ENCODE peak calls at places on chromosomes 6 and 20, in ten cellular contexts. One of them, this sample, is unnamed.

GRCh38 chr6:43076928-43077809 is 1.1 kb downstream of the PTK7 start:
- DNase-seq in fibroblast of lung: peak
- DNase-seq in HCT116: no peak
- DNase-seq in neural progenitor cell: peak
- DNase-seq in A549: no peak
- DNase-seq in neuronal stem cell: no peak
- DNase-seq in mesendoderm: peak
- DNase-seq in Karpas-422: no peak
- DNase-seq in IMR-90: peak
- DNase-seq in astrocyte: peak
- DNase-seq in this sample: peak

GRCh38 chr20:1637226-1637625 is 17.4 kb upstream of the SIRPB1 start:
- DNase-seq in fibroblast of lung: no peak
- DNase-seq in HCT116: no peak
- DNase-seq in neural progenitor cell: no peak
- DNase-seq in A549: no peak
- DNase-seq in neuronal stem cell: no peak
- DNase-seq in mesendoderm: no peak
- DNase-seq in Karpas-422: no peak
- DNase-seq in IMR-90: no peak
- DNase-seq in astrocyte: no peak
- DNase-seq in this sample: no peak

GRCh38 chr6:52416629-52417151 is 3.5 kb upstream of the EFHC1 start:
- DNase-seq in fibroblast of lung: peak
- DNase-seq in HCT116: peak
- DNase-seq in neural progenitor cell: peak
- DNase-seq in A549: peak
- DNase-seq in neuronal stem cell: peak
- DNase-seq in mesendoderm: peak
- DNase-seq in Karpas-422: peak
- DNase-seq in IMR-90: peak
- DNase-seq in astrocyte: peak
- DNase-seq in this sample: peak

GRCh38 chr6:13395272-13396237 is 67.2 kb upstream of the TBC1D7 start:
- DNase-seq in fibroblast of lung: peak
- DNase-seq in HCT116: no peak
- DNase-seq in neural progenitor cell: no peak
- DNase-seq in A549: peak
- DNase-seq in neuronal stem cell: no peak
- DNase-seq in mesendoderm: peak
- DNase-seq in Karpas-422: peak
- DNase-seq in IMR-90: peak
- DNase-seq in astrocyte: peak
- DNase-seq in this sample: no peak

GRCh38 chr20:62303327-62304226 is 780 bp downstream of the ADRM1 start:
- DNase-seq in fibroblast of lung: peak
- DNase-seq in HCT116: no peak
- DNase-seq in neural progenitor cell: peak
- DNase-seq in A549: peak
- DNase-seq in neuronal stem cell: no peak
- DNase-seq in mesendoderm: peak
- DNase-seq in Karpas-422: peak
- DNase-seq in IMR-90: no peak
- DNase-seq in astrocyte: no peak
- DNase-seq in this sample: peak

GRCh38 chr20:31927758-31928157 is 24.1 kb downstream of the PDRG1 start:
- DNase-seq in fibroblast of lung: no peak
- DNase-seq in HCT116: no peak
- DNase-seq in neural progenitor cell: no peak
- DNase-seq in A549: no peak
- DNase-seq in neuronal stem cell: no peak
- DNase-seq in mesendoderm: no peak
- DNase-seq in Karpas-422: no peak
- DNase-seq in IMR-90: no peak
- DNase-seq in astrocyte: no peak
- DNase-seq in this sample: no peak

GRCh38 chr6:52221302-52221701 is 23.0 kb downstream of the IL17F start:
- DNase-seq in fibroblast of lung: peak
- DNase-seq in HCT116: no peak
- DNase-seq in neural progenitor cell: no peak
- DNase-seq in A549: no peak
- DNase-seq in neuronal stem cell: no peak
- DNase-seq in mesendoderm: no peak
- DNase-seq in Karpas-422: no peak
- DNase-seq in IMR-90: no peak
- DNase-seq in astrocyte: peak
- DNase-seq in this sample: no peak

GRCh38 chr6:73854998-73855718 is 159.2 kb downstream of the CD109 start:
- DNase-seq in fibroblast of lung: peak
- DNase-seq in HCT116: peak
- DNase-seq in neural progenitor cell: peak
- DNase-seq in A549: peak
- DNase-seq in neuronal stem cell: peak
- DNase-seq in mesendoderm: peak
- DNase-seq in Karpas-422: peak
- DNase-seq in IMR-90: peak
- DNase-seq in astrocyte: peak
- DNase-seq in this sample: peak

GRCh38 chr6:36906539-36906938 is 20.8 kb downstream of the C6orf89 start:
- DNase-seq in fibroblast of lung: no peak
- DNase-seq in HCT116: no peak
- DNase-seq in neural progenitor cell: no peak
- DNase-seq in A549: no peak
- DNase-seq in neuronal stem cell: no peak
- DNase-seq in mesendoderm: no peak
- DNase-seq in Karpas-422: no peak
- DNase-seq in IMR-90: no peak
- DNase-seq in astrocyte: no peak
- DNase-seq in this sample: no peak

GRCh38 chr6:5208491-5208890 is 52.3 kb downstream of the LYRM4 start:
- DNase-seq in fibroblast of lung: peak
- DNase-seq in HCT116: no peak
- DNase-seq in neural progenitor cell: no peak
- DNase-seq in A549: no peak
- DNase-seq in neuronal stem cell: no peak
- DNase-seq in mesendoderm: no peak
- DNase-seq in Karpas-422: no peak
- DNase-seq in IMR-90: peak
- DNase-seq in astrocyte: no peak
- DNase-seq in this sample: no peak

GRCh38 chr20:19609642-19610223 is 148.3 kb upstream of the RIN2 start:
- DNase-seq in fibroblast of lung: peak
- DNase-seq in HCT116: no peak
- DNase-seq in neural progenitor cell: no peak
- DNase-seq in A549: no peak
- DNase-seq in neuronal stem cell: no peak
- DNase-seq in mesendoderm: no peak
- DNase-seq in Karpas-422: no peak
- DNase-seq in IMR-90: no peak
- DNase-seq in astrocyte: peak
- DNase-seq in this sample: peak

GRCh38 chr6:57048577-57048976 is 2.1 kb downstream of the KIAA1586 start:
- DNase-seq in fibroblast of lung: peak
- DNase-seq in HCT116: no peak
- DNase-seq in neural progenitor cell: no peak
- DNase-seq in A549: no peak
- DNase-seq in neuronal stem cell: no peak
- DNase-seq in mesendoderm: no peak
- DNase-seq in Karpas-422: no peak
- DNase-seq in IMR-90: peak
- DNase-seq in astrocyte: no peak
- DNase-seq in this sample: no peak

GRCh38 chr20:17654649-17655285 is 27.3 kb downstream of the RRBP1 start:
- DNase-seq in fibroblast of lung: peak
- DNase-seq in HCT116: no peak
- DNase-seq in neural progenitor cell: peak
- DNase-seq in A549: peak
- DNase-seq in neuronal stem cell: peak
- DNase-seq in mesendoderm: peak
- DNase-seq in Karpas-422: no peak
- DNase-seq in IMR-90: peak
- DNase-seq in astrocyte: no peak
- DNase-seq in this sample: no peak

GRCh38 chr6:4928426-4928825 is 75.4 kb downstream of the RPP40 start:
- DNase-seq in fibroblast of lung: peak
- DNase-seq in HCT116: no peak
- DNase-seq in neural progenitor cell: no peak
- DNase-seq in A549: no peak
- DNase-seq in neuronal stem cell: no peak
- DNase-seq in mesendoderm: no peak
- DNase-seq in Karpas-422: no peak
- DNase-seq in IMR-90: peak
- DNase-seq in astrocyte: peak
- DNase-seq in this sample: peak

GRCh38 chr6:140744648-140745320 is 1370.3 kb upstream of the CITED2 start:
- DNase-seq in fibroblast of lung: peak
- DNase-seq in HCT116: no peak
- DNase-seq in neural progenitor cell: no peak
- DNase-seq in A549: no peak
- DNase-seq in neuronal stem cell: no peak
- DNase-seq in mesendoderm: no peak
- DNase-seq in Karpas-422: no peak
- DNase-seq in IMR-90: peak
- DNase-seq in astrocyte: peak
- DNase-seq in this sample: peak

GRCh38 chr20:37915434-37915787 is 12.5 kb downstream of the VSTM2L start:
- DNase-seq in fibroblast of lung: no peak
- DNase-seq in HCT116: no peak
- DNase-seq in neural progenitor cell: no peak
- DNase-seq in A549: no peak
- DNase-seq in neuronal stem cell: no peak
- DNase-seq in mesendoderm: no peak
- DNase-seq in Karpas-422: no peak
- DNase-seq in IMR-90: no peak
- DNase-seq in astrocyte: no peak
- DNase-seq in this sample: no peak
- H3K4me3 ChIP-seq in fibroblast of lung: no peak
- H3K4me3 ChIP-seq in HCT116: no peak
- H3K4me3 ChIP-seq in neural progenitor cell: peak
- H3K4me3 ChIP-seq in A549: no peak
- H3K4me3 ChIP-seq in neuronal stem cell: peak
- H3K4me3 ChIP-seq in mesendoderm: no peak
- H3K4me3 ChIP-seq in Karpas-422: no peak
- H3K4me3 ChIP-seq in IMR-90: no peak
- H3K4me3 ChIP-seq in astrocyte: no peak
- H3K4me3 ChIP-seq in this sample: no peak

DNA sequence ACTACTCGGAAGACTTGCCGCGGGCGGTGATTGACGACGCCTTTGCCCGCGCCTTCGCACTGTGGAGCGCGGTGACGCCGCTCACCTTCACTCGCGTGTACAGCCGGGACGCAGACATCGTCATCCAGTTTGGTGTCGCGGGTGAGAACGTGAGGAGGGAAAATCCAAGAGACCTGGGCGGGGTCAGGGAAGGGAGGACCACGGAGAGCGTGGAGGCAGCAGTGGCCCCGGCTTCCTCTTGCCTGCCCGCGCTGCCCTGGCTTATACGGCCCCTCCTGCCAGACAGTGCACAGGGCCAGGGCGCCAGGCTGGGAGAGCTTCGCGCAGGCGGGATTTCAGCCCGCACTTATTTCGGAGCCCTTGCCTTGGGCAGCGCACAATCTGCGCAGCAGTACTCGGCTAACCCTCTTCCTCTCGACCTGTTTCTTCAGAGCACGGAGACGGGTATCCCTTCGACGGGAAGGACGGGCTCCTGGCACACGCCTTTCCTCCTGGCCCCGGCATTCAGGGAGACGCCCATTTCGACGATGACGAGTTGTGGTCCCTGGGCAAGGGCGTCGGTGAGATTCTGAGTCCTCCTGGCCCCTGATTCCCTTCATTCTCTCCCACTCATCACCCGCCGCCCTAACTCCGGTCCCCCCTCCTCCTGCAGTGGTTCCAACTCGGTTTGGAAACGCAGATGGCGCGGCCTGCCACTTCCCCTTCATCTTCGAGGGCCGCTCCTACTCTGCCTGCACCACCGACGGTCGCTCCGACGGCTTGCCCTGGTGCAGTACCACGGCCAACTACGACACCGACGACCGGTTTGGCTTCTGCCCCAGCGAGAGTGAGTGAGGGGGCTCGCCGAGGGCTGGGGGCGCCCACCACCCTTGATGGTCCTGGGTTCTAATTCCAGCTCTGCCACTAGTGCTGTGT is 2.0 kb downstream of the MMP9 start:
- DNase-seq in fibroblast of lung: no peak
- DNase-seq in HCT116: no peak
- DNase-seq in neural progenitor cell: peak
- DNase-seq in A549: no peak
- DNase-seq in neuronal stem cell: no peak
- DNase-seq in mesendoderm: no peak
- DNase-seq in Karpas-422: no peak
- DNase-seq in IMR-90: peak
- DNase-seq in astrocyte: no peak
- DNase-seq in this sample: no peak
- H3K4me2 ChIP-seq in fibroblast of lung: no peak
- H3K4me2 ChIP-seq in HCT116: no peak
- H3K4me2 ChIP-seq in neural progenitor cell: no peak
- H3K4me2 ChIP-seq in A549: peak
- H3K4me2 ChIP-seq in neuronal stem cell: no peak
- H3K4me2 ChIP-seq in mesendoderm: no peak
- H3K4me2 ChIP-seq in Karpas-422: no peak
- H3K4me2 ChIP-seq in IMR-90: no peak
- H3K4me2 ChIP-seq in astrocyte: peak
- H3K4me2 ChIP-seq in this sample: peak

GRCh38 chr6:3336066-3336786 is 77.5 kb downstream of the PSMG4 start:
- DNase-seq in fibroblast of lung: no peak
- DNase-seq in HCT116: no peak
- DNase-seq in neural progenitor cell: no peak
- DNase-seq in A549: no peak
- DNase-seq in neuronal stem cell: no peak
- DNase-seq in mesendoderm: peak
- DNase-seq in Karpas-422: no peak
- DNase-seq in IMR-90: no peak
- DNase-seq in astrocyte: no peak
- DNase-seq in this sample: no peak
- H3K4me3 ChIP-seq in fibroblast of lung: no peak
- H3K4me3 ChIP-seq in HCT116: no peak
- H3K4me3 ChIP-seq in neural progenitor cell: no peak
- H3K4me3 ChIP-seq in A549: no peak
- H3K4me3 ChIP-seq in neuronal stem cell: no peak
- H3K4me3 ChIP-seq in mesendoderm: no peak
- H3K4me3 ChIP-seq in Karpas-422: no peak
- H3K4me3 ChIP-seq in IMR-90: no peak
- H3K4me3 ChIP-seq in astrocyte: no peak
- H3K4me3 ChIP-seq in this sample: no peak

DNA sequence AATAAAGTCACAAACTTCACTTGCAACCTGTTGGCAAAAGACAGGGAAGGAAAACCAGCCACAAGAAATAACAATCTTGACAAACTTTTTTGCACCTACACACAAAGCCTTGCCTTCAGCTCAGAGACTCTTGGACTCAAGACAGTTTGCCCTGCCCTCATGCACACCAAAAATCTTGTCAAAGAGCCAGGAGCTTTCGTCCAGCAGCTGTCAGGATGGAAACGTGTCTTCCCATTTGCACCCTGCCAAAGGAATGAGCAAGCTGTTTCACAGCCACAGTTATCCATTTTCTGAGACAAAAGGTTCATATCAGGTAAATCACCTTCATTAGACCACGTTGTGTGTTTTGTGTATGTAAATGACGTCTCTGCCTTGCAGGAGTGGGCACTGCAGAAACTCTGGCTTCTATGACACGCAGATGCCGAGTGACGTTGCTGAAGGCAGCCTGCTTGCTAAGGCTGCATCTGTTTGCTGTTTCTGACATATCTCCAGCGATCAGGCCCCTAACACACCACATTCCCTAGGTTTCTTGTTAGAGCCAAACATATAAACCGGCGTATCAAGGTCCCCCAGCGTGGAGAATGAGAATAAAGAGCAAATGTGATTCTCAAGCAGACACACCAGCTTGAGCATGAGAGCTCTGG is 193.4 kb downstream of the SYNDIG1 start:
- DNase-seq in fibroblast of lung: peak
- DNase-seq in HCT116: no peak
- DNase-seq in neural progenitor cell: no peak
- DNase-seq in A549: no peak
- DNase-seq in neuronal stem cell: no peak
- DNase-seq in mesendoderm: no peak
- DNase-seq in Karpas-422: no peak
- DNase-seq in IMR-90: peak
- DNase-seq in astrocyte: peak
- DNase-seq in this sample: no peak
- H3K4me2 ChIP-seq in fibroblast of lung: no peak
- H3K4me2 ChIP-seq in HCT116: no peak
- H3K4me2 ChIP-seq in neural progenitor cell: no peak
- H3K4me2 ChIP-seq in A549: no peak
- H3K4me2 ChIP-seq in neuronal stem cell: no peak
- H3K4me2 ChIP-seq in mesendoderm: no peak
- H3K4me2 ChIP-seq in Karpas-422: no peak
- H3K4me2 ChIP-seq in IMR-90: no peak
- H3K4me2 ChIP-seq in astrocyte: no peak
- H3K4me2 ChIP-seq in this sample: no peak